ENCODE peak calls at places on chromosomes 4 and X, in four cellular contexts. P, T, K and C are unnamed samples.

GRCh38 chr4:71498002-71498401 is 159.2 kb downstream of the SLC4A4 start:
- DNase-seq in T (no peak), P (peak), K (peak), C (no peak)

GRCh38 chr4:187417761-187418160 is 577.8 kb upstream of the ZFP42 start:
- DNase-seq in K (no peak), P (no peak), T (no peak), C (peak)

GRCh38 chr4:63786181-63786580 is 623.1 kb downstream of the TECRL start:
- DNase-seq in K (no peak), P (no peak), T (no peak), C (no peak)

GRCh38 chr4:158371158-158371557 is 150.5 kb upstream of the RXFP1 start:
- DNase-seq in T (no peak), K (peak), P (peak), C (peak)

GRCh38 chr4:87632469-87632868 is 17.6 kb upstream of the DMP1 start:
- DNase-seq in K (no peak), T (no peak), P (no peak), C (no peak)

GRCh38 chr4:2958446-2958845 is 4.8 kb downstream of the NOP14 start:
- DNase-seq in K (no peak), P (peak), T (no peak), C (no peak)

GRCh38 chrX:149630681-149631292 is 805 bp downstream of the TMEM185A start:
- DNase-seq in P (peak), K (peak), T (no peak), C (peak)

GRCh38 chrX:53678667-53679066 is 7.9 kb downstream of the HUWE1 start:
- DNase-seq in T (no peak), P (no peak), K (peak), C (no peak)

GRCh38 chr4:54495091-54495490 is 162.7 kb upstream of the KIT start:
- DNase-seq in P (peak), K (peak), T (no peak), C (peak)

GRCh38 chr4:3346146-3346545 is 53.3 kb downstream of the RGS12 start:
- DNase-seq in T (no peak), K (peak), P (peak), C (peak)

GRCh38 chr4:79673321-79673720 is 265.3 kb upstream of the GK2 start:
- DNase-seq in P (no peak), T (no peak), K (no peak), C (no peak)

GRCh38 chr4:86892639-86892965 is 380 bp upstream of the C4orf36 start:
- DNase-seq in P (no peak), T (no peak), K (no peak), C (no peak)

GRCh38 chrX:40176256-40176978 is 78.7 kb upstream of the BCOR start:
- DNase-seq in T (peak), P (no peak), K (peak), C (no peak)

GRCh38 chrX:6363193-6363592 is 134.5 kb upstream of the NLGN4X start:
- DNase-seq in K (no peak), P (no peak), T (no peak), C (peak)

GRCh38 chrX:4550018-4550417 is 836.6 kb upstream of the PRKX start:
- DNase-seq in T (no peak), P (no peak), K (peak), C (no peak)

GRCh38 chr4:103497692-103498091 is 222.1 kb downstream of the TACR3 start:
- DNase-seq in P (no peak), K (no peak), T (no peak), C (no peak)

GRCh38 chr4:157521916-157522315 is 301.4 kb downstream of the GRIA2 start:
- DNase-seq in P (no peak), K (no peak), T (no peak), C (peak)

GRCh38 chr4:15457401-15458201 is 12.1 kb upstream of the CC2D2A start:
- DNase-seq in P (peak), K (peak), T (no peak), C (no peak)

GRCh38 chr4:143085224-143085623 is 99.5 kb upstream of the USP38 start:
- DNase-seq in K (peak), P (peak), T (no peak), C (no peak)

GRCh38 chr4:26235500-26235899 is 85.3 kb upstream of the RBPJ start:
- DNase-seq in K (peak), T (no peak), P (peak), C (peak)

GRCh38 chr4:168514249-168514852 is 17.5 kb downstream of the PALLD start:
- DNase-seq in P (peak), T (no peak), K (peak), C (peak)

GRCh38 chr4:19329631-19330030 is 922.1 kb upstream of the SLIT2 start:
- DNase-seq in K (no peak), T (no peak), P (peak), C (peak)

GRCh38 chr4:10237131-10237530 is 120.5 kb upstream of the WDR1 start:
- DNase-seq in P (no peak), K (no peak), T (no peak), C (no peak)

GRCh38 chrX:133376422-133376821 is 38.9 kb downstream of the GPC4 start:
- DNase-seq in P (no peak), T (no peak), K (no peak), C (no peak)

GRCh38 chrX:92260102-92260501 is 480.9 kb downstream of the PCDH11X start:
- DNase-seq in K (no peak), P (no peak), T (no peak), C (no peak)

GRCh38 chrX:56233100-56233499 is 944 bp downstream of the KLF8 start:
- DNase-seq in P (no peak), K (no peak), T (peak), C (no peak)
- H3K4me3 ChIP-seq in P (no peak), K (no peak), T (peak), C (peak)

GRCh38 chr4:149426461-149426860 is 389.2 kb downstream of the IQCM start:
- DNase-seq in P (peak), T (no peak), K (peak), C (peak)
- H3K9ac ChIP-seq in P (no peak), T (no peak), K (no peak), C (no peak)

DNA sequence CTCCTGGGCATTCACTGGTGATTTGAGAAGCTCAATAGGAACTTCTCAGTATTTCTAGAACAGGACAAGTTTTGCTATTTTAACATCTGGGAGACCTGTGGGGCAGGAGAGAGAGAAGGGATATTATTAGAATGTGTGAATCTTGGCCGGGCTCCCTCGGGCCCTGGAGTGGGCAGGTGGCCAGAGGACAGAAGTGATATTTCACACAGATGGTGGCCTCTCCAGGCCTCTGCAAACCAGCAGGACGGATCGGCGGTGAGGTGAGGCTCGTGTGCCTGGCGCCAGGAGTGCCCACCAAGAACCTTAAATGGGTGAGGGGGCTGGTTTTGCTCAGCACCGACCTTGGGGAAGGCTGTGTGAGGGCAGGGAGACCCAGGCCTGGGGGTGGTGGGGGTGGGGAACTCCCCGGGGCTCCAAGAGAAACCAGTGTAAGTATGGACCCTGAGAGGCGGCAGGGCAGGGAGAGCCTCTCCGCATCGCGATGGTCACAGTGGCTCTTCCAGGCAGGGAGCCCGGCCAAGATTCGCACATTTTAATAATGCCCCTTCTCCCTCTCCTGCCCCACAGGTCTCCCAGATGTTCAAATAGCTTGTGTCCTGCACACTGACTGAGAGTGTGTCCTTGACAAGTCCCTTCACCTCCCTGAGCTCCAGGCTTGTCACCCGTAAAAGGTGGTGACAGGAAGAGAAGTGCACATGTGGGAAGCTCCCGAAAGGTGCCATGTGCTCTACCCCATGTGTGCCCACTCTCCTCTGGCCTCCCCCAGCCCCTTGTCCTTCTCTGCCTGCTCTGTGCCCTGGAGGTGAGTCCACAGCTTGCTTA is 64.9 kb downstream of the SORCS2 start:
- DNase-seq in P (no peak), K (no peak), T (peak), C (no peak)
- H3K4me3 ChIP-seq in P (no peak), K (no peak), T (no peak), C (no peak)

GRCh38 chr4:185211035-185211434 is 1.6 kb downstream of the SNX25 start:
- DNase-seq in P (peak), K (no peak), T (no peak), C (no peak)
- H3K9ac ChIP-seq in P (peak), K (peak), T (peak), C (peak)

DNA sequence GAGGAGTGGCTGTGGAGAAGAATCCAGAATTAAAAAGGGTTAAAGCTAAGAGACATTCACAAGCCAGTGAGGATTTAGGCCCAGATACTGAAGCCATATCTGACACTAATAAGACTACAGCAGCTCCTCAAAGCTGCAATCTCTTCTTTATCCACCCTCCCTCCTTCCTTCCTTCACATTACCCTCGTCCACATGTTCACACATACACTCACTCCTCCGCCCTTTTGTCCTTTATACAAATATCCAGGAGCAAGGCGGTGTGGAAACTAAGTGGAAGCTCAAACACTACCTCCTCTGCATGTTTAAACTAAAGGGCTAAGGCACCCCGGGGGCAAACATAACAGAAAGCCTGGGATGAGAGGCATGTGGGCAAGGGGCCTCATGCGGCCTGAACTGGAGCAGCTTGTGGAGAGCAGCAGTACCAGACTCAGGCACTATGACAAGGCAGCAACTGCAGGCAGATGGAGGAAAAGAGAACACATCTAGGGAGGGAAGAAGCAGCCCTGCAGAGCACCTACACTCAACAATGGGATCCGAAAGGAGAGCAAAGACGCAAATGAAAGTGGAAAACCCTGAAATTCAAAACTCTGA is 9.4 kb downstream of the MAB21L2 start:
- DNase-seq in K (no peak), P (no peak), T (no peak), C (no peak)
- H3K4me3 ChIP-seq in K (no peak), P (no peak), T (no peak), C (no peak)

GRCh38 chrX:34563809-34564208 is 93.3 kb downstream of the TMEM47 start:
- DNase-seq in K (peak), P (no peak), T (no peak), C (peak)
- H3K9ac ChIP-seq in K (no peak), P (no peak), T (no peak), C (no peak)

GRCh38 chr4:145887241-145887964 is 51.2 kb downstream of the ZNF827 start:
- DNase-seq in T (no peak), P (peak), K (peak), C (no peak)
- H3K4me3 ChIP-seq in T (no peak), P (no peak), K (no peak), C (no peak)

GRCh38 chrX:102514536-102514935 is 2.0 kb downstream of the TMSB15A start:
- DNase-seq in T (no peak), P (no peak), K (no peak), C (no peak)

GRCh38 chrX:102517331-102517730 is 792 bp upstream of the TMSB15A start:
- DNase-seq in T (no peak), P (peak), K (peak), C (peak)

GRCh38 chrX:102516314-102516936 is at the start of gene TMSB15A:
- DNase-seq in K (peak), P (peak), T (peak), C (peak)
- H3K9ac ChIP-seq in K (no peak), P (peak), T (no peak), C (no peak)

DNA sequence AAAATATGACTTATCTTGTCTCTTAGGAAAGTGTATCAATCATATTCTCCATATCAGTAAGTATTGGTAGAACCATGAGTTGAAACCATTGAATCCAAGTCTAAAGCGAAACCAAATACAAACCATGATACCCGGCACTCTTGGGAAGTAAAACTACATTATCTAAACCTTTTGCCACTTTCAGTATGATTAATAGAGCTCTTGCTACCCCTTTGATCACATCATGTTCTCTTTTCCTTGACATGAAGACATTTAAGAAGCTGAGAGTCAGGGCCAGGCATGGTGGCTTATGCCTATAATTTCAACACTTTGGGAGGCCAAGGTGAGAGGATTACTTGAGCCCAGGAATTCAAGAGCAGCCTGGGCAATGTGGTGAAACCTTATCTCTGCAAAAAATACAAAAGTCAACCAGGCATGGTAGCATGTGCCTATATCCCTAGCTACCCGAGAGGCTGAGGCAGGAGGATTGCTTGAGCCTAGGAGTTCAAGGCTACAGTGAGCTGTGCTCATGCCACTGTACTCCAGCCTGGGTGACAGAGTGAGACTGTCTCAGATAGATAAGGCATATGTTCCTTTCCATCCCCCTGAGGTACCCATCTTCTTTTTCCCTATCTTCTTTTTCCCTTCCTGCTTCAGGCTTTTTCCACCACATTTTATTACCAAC is 45.4 kb downstream of the CEP135 start:
- DNase-seq in P (no peak), K (no peak), T (no peak), C (no peak)
- H3K4me3 ChIP-seq in P (no peak), K (no peak), T (no peak), C (no peak)

GRCh38 chr4:73208376-73208775 is 50.2 kb downstream of the ANKRD17 start:
- DNase-seq in P (peak), K (peak), T (no peak), C (peak)

GRCh38 chr4:73211968-73212367 is 46.6 kb downstream of the ANKRD17 start:
- DNase-seq in K (no peak), P (no peak), T (no peak), C (no peak)

GRCh38 chr4:73212982-73213730 is 45.4 kb downstream of the ANKRD17 start:
- DNase-seq in T (no peak), K (no peak), P (no peak), C (no peak)

GRCh38 chr4:73213917-73214663 is 44.5 kb downstream of the ANKRD17 start:
- DNase-seq in T (no peak), P (peak), K (peak), C (no peak)
- H3K9ac ChIP-seq in T (no peak), P (no peak), K (no peak), C (no peak)